ENCODE peak calls at places on chromosomes 16 and 17, in ten cellular contexts. O, F, R, N, U, E, B, L, W and K are unnamed samples.

GRCh38 chr16:57906385-57907316 is 64.3 kb downstream of the CNGB1 start:
- DNase-seq in U (no peak), E (no peak), W (no peak), L (peak), N (no peak), F (peak), R (no peak), B (no peak), O (peak), K (no peak)

GRCh38 chr16:79788949-79789348 is 188.4 kb upstream of the MAF start:
- DNase-seq in O (no peak), B (no peak), R (no peak), F (no peak), L (no peak), U (no peak), E (no peak), N (no peak), W (no peak), K (no peak)

GRCh38 chr17:41437769-41438168 is 3.0 kb downstream of the KRT38 start:
- DNase-seq in U (no peak), N (no peak), E (no peak), R (no peak), O (no peak), B (no peak), L (no peak), W (no peak), F (no peak), K (no peak)

GRCh38 chr17:54944796-54945195 is 23.7 kb downstream of the COX11 start:
- DNase-seq in O (no peak), F (no peak), W (no peak), N (no peak), U (no peak), B (no peak), E (no peak), L (no peak), R (no peak), K (peak)

GRCh38 chr17:80724723-80725388 is 180.2 kb downstream of the RPTOR start:
- DNase-seq in W (no peak), U (peak), O (no peak), B (no peak), E (no peak), N (no peak), R (no peak), F (no peak), L (no peak), K (peak)

GRCh38 chr17:75308732-75309629 is 19.7 kb upstream of the SLC25A19 start:
- DNase-seq in R (no peak), E (no peak), U (no peak), N (no peak), B (no peak), F (no peak), O (no peak), L (no peak), W (no peak), K (no peak)

GRCh38 chr16:86882586-86883280 is 304.4 kb downstream of the FOXL1 start:
- DNase-seq in U (peak), E (peak), N (no peak), O (no peak), R (no peak), W (no peak), F (no peak), B (no peak), L (no peak), K (peak)

GRCh38 chr17:11503292-11503691 is 95.0 kb upstream of the DNAH9 start:
- DNase-seq in F (peak), O (no peak), L (no peak), B (no peak), N (no peak), R (no peak), W (no peak), E (no peak), U (no peak), K (no peak)

GRCh38 chr17:37220609-37220953 is 155.2 kb upstream of the C17orf78 start:
- DNase-seq in W (no peak), R (peak), U (peak), E (peak), O (no peak), B (no peak), F (peak), N (peak), L (peak), K (no peak)

GRCh38 chr17:3678821-3679175 is 10.2 kb downstream of the EMC6 start:
- DNase-seq in L (no peak), N (no peak), B (no peak), O (no peak), U (no peak), E (no peak), R (no peak), W (no peak), F (no peak), K (no peak)

GRCh38 chr16:48126801-48127644 is 28.8 kb downstream of the ABCC12 start:
- DNase-seq in N (peak), U (peak), O (no peak), B (no peak), F (no peak), E (peak), R (no peak), L (no peak), W (no peak), K (peak)

GRCh38 chr16:57178296-57178695 is 7.5 kb downstream of the PSME3IP1 start:
- DNase-seq in B (no peak), N (no peak), F (no peak), U (no peak), O (no peak), R (no peak), W (no peak), E (no peak), L (no peak), K (no peak)

GRCh38 chr17:77002103-77003045 is 134.2 kb downstream of the MGAT5B start:
- DNase-seq in O (no peak), R (no peak), U (peak), W (no peak), B (no peak), E (peak), N (no peak), L (no peak), F (no peak), K (peak)

GRCh38 chr16:29962344-29962994 is 590 bp downstream of the TMEM219 start:
- DNase-seq in L (no peak), W (peak), B (peak), R (no peak), E (peak), O (peak), U (peak), F (no peak), N (no peak), K (no peak)

GRCh38 chr16:53341787-53342186 is 92.5 kb upstream of the RBL2 start:
- DNase-seq in U (no peak), F (no peak), E (no peak), L (no peak), W (no peak), N (no peak), R (no peak), O (no peak), B (no peak), K (no peak)

GRCh38 chr17:79905832-79906231 is 66.6 kb upstream of the CBX4 start:
- DNase-seq in O (no peak), E (no peak), R (no peak), F (no peak), U (peak), N (no peak), W (no peak), B (no peak), L (no peak), K (peak)

GRCh38 chr17:21388944-21389343 is 12.8 kb downstream of the KCNJ12 start:
- DNase-seq in O (no peak), U (no peak), W (no peak), L (no peak), F (no peak), B (no peak), R (no peak), E (no peak), N (no peak), K (no peak)

GRCh38 chr17:38874505-38875419 is 4.9 kb downstream of the LASP1 start:
- DNase-seq in B (no peak), U (peak), R (no peak), W (no peak), F (peak), N (no peak), L (no peak), E (no peak), O (no peak), K (no peak)

GRCh38 chr17:57102122-57102521 is 17.1 kb downstream of the AKAP1 start:
- DNase-seq in R (no peak), B (no peak), W (no peak), E (no peak), F (no peak), U (no peak), O (no peak), N (no peak), L (no peak), K (no peak)

GRCh38 chr17:19311016-19311415 is 51.5 kb downstream of the B9D1 start:
- DNase-seq in U (no peak), O (no peak), W (no peak), R (no peak), N (no peak), L (no peak), F (no peak), E (no peak), B (no peak), K (no peak)

GRCh38 chr16:87959391-87959968 is 8.2 kb downstream of the BANP start:
- DNase-seq in R (no peak), N (no peak), W (no peak), F (no peak), O (no peak), U (peak), L (no peak), E (no peak), B (no peak), K (no peak)

GRCh38 chr17:38600906-38601305 is 4.8 kb downstream of the SRCIN1 start:
- DNase-seq in O (no peak), F (peak), W (no peak), E (no peak), N (no peak), U (no peak), B (no peak), L (no peak), R (no peak), K (no peak)

GRCh38 chr17:31391496-31391949 is at the start of gene RAB11FIP4:
- DNase-seq in L (peak), R (peak), F (peak), B (no peak), W (peak), N (peak), O (no peak), E (no peak), U (no peak), K (no peak)

GRCh38 chr17:45307290-45308015 is 9.4 kb downstream of the MAP3K14 start:
- DNase-seq in F (no peak), U (peak), R (peak), W (no peak), O (peak), L (no peak), B (no peak), N (peak), E (peak), K (peak)

GRCh38 chr17:75535119-75535537 is 9.6 kb downstream of the LLGL2 start:
- DNase-seq in N (no peak), L (peak), R (peak), B (no peak), E (no peak), W (no peak), U (no peak), O (no peak), F (no peak), K (no peak)

GRCh38 chr17:75764711-75765421 is at the start of gene GALK1:
- DNase-seq in O (peak), F (peak), L (peak), B (peak), U (peak), N (peak), E (no peak), W (peak), R (peak), K (peak)

GRCh38 chr17:50452627-50453300 is 15.9 kb downstream of the CHAD start:
- DNase-seq in L (no peak), F (no peak), O (no peak), U (peak), R (peak), N (no peak), W (no peak), B (no peak), E (no peak), K (no peak)

GRCh38 chr17:58176200-58176599 is 9.4 kb downstream of the OR4D2 start:
- DNase-seq in U (peak), L (no peak), F (no peak), O (no peak), W (no peak), E (no peak), B (no peak), N (no peak), R (no peak), K (no peak)

GRCh38 chr17:29615492-29616299 is 7.0 kb downstream of the CORO6 start:
- DNase-seq in O (peak), L (peak), B (peak), W (peak), N (peak), F (peak), U (peak), E (no peak), R (peak), K (no peak)

GRCh38 chr17:54172654-54173316 is 350.1 kb downstream of the KIF2B start:
- DNase-seq in R (no peak), F (peak), E (no peak), N (peak), O (no peak), U (peak), B (no peak), L (no peak), W (no peak), K (peak)

GRCh38 chr17:35079547-35079946 is 16.0 kb upstream of the RFFL start:
- DNase-seq in F (no peak), L (no peak), E (no peak), R (no peak), N (no peak), O (no peak), B (no peak), U (peak), W (no peak), K (no peak)

GRCh38 chr16:78608305-78608776 is 508.9 kb downstream of the WWOX start:
- DNase-seq in O (no peak), R (no peak), N (no peak), E (no peak), F (no peak), U (no peak), B (no peak), W (no peak), L (no peak), K (no peak)

GRCh38 chr17:40460585-40460975 is 17.3 kb downstream of the IGFBP4 start:
- DNase-seq in L (no peak), E (no peak), U (no peak), R (no peak), B (no peak), F (no peak), O (no peak), W (no peak), N (no peak), K (no peak)

GRCh38 chr16:11481987-11482386 is 104.7 kb downstream of the LITAF start:
- DNase-seq in R (no peak), N (no peak), L (no peak), E (peak), U (no peak), B (no peak), W (no peak), O (no peak), F (no peak), K (no peak)

GRCh38 chr17:18919963-18920362 is 32.0 kb upstream of the SLC5A10 start:
- DNase-seq in L (no peak), B (no peak), R (no peak), W (no peak), O (no peak), N (no peak), F (no peak), U (no peak), E (no peak), K (no peak)